ENCODE peak calls at places on chromosomes 11 and 22, in ten cellular contexts. One of them, this sample, is unnamed.

GRCh38 chr11:57235761-57236703 is 1.0 kb downstream of the APLNR start:
- DNase-seq in K562: no peak
- DNase-seq in IMR-90: no peak
- DNase-seq in lower leg skin: no peak
- DNase-seq in testis: no peak
- DNase-seq in NB4: no peak
- DNase-seq in Peyer's patch: no peak
- DNase-seq in GM12891: no peak
- DNase-seq in uterus: no peak
- DNase-seq in sigmoid colon: no peak
- DNase-seq in this sample: no peak

GRCh38 chr11:102680945-102681344 is 24.6 kb downstream of the MMP27 start:
- DNase-seq in Peyer's patch: no peak
- DNase-seq in NB4: peak; percentile 70
- DNase-seq in sigmoid colon: peak; percentile 82
- DNase-seq in lower leg skin: peak; percentile 60
- DNase-seq in IMR-90: no peak
- DNase-seq in uterus: peak; percentile 43
- DNase-seq in GM12891: no peak
- DNase-seq in testis: no peak
- DNase-seq in K562: no peak
- DNase-seq in this sample: no peak

GRCh38 chr22:39820266-39820665 is 73.3 kb downstream of the ENTHD1 start:
- DNase-seq in lower leg skin: no peak
- DNase-seq in K562: peak; percentile 52
- DNase-seq in Peyer's patch: no peak
- DNase-seq in NB4: no peak
- DNase-seq in testis: no peak
- DNase-seq in uterus: no peak
- DNase-seq in sigmoid colon: no peak
- DNase-seq in GM12891: no peak
- DNase-seq in IMR-90: peak; percentile 82
- DNase-seq in this sample: no peak

GRCh38 chr11:111320728-111321568 is 22.6 kb downstream of the POU2AF3 start:
- DNase-seq in K562: no peak
- DNase-seq in Peyer's patch: peak; percentile 60
- DNase-seq in IMR-90: no peak
- DNase-seq in sigmoid colon: no peak
- DNase-seq in GM12891: no peak
- DNase-seq in testis: no peak
- DNase-seq in uterus: no peak
- DNase-seq in lower leg skin: no peak
- DNase-seq in NB4: no peak
- DNase-seq in this sample: no peak

GRCh38 chr11:59216654-59217640 is 4.2 kb upstream of the MPEG1 start:
- DNase-seq in sigmoid colon: peak; percentile 79
- DNase-seq in Peyer's patch: peak; percentile 75
- DNase-seq in K562: no peak
- DNase-seq in testis: peak; percentile 32
- DNase-seq in uterus: peak; percentile 74
- DNase-seq in lower leg skin: peak; percentile 81
- DNase-seq in GM12891: no peak
- DNase-seq in IMR-90: peak; percentile 67
- DNase-seq in NB4: peak; percentile 62
- DNase-seq in this sample: no peak

GRCh38 chr11:111736191-111736590 is 30.0 kb downstream of the PPP2R1B start:
- DNase-seq in uterus: no peak
- DNase-seq in GM12891: no peak
- DNase-seq in NB4: no peak
- DNase-seq in K562: no peak
- DNase-seq in IMR-90: peak; percentile 80
- DNase-seq in sigmoid colon: no peak
- DNase-seq in lower leg skin: no peak
- DNase-seq in Peyer's patch: no peak
- DNase-seq in testis: no peak
- DNase-seq in this sample: no peak

GRCh38 chr22:28250036-28250695 is 331.1 kb upstream of the PITPNB start:
- DNase-seq in lower leg skin: no peak
- DNase-seq in NB4: no peak
- DNase-seq in Peyer's patch: no peak
- DNase-seq in IMR-90: no peak
- DNase-seq in K562: peak; percentile 14
- DNase-seq in uterus: no peak
- DNase-seq in testis: no peak
- DNase-seq in sigmoid colon: no peak
- DNase-seq in GM12891: no peak
- DNase-seq in this sample: no peak

GRCh38 chr11:8219257-8220021 is 44.2 kb downstream of the LMO1 start:
- DNase-seq in testis: peak; percentile 70
- DNase-seq in IMR-90: peak; percentile 55
- DNase-seq in K562: peak; percentile 63
- DNase-seq in NB4: peak; percentile 46
- DNase-seq in sigmoid colon: no peak
- DNase-seq in lower leg skin: no peak
- DNase-seq in uterus: no peak
- DNase-seq in Peyer's patch: peak; percentile 79
- DNase-seq in GM12891: peak; percentile 48
- DNase-seq in this sample: no peak

GRCh38 chr11:75789521-75789920 is 20.9 kb downstream of the DGAT2 start:
- DNase-seq in testis: no peak
- DNase-seq in NB4: no peak
- DNase-seq in IMR-90: no peak
- DNase-seq in Peyer's patch: no peak
- DNase-seq in sigmoid colon: no peak
- DNase-seq in lower leg skin: no peak
- DNase-seq in GM12891: no peak
- DNase-seq in K562: no peak
- DNase-seq in uterus: no peak
- DNase-seq in this sample: no peak

GRCh38 chr11:61482513-61482912 is 26.0 kb upstream of the LRRC10B start:
- DNase-seq in lower leg skin: no peak
- DNase-seq in NB4: peak; percentile 52
- DNase-seq in Peyer's patch: no peak
- DNase-seq in uterus: no peak
- DNase-seq in sigmoid colon: no peak
- DNase-seq in GM12891: no peak
- DNase-seq in K562: peak; percentile 66
- DNase-seq in testis: no peak
- DNase-seq in IMR-90: no peak
- DNase-seq in this sample: no peak

GRCh38 chr11:128848815-128849455 is 18.2 kb downstream of the KCNJ1 start:
- DNase-seq in testis: peak; percentile 80
- DNase-seq in sigmoid colon: no peak
- DNase-seq in uterus: no peak
- DNase-seq in NB4: peak; percentile 69
- DNase-seq in IMR-90: peak; percentile 12
- DNase-seq in Peyer's patch: peak; percentile 83
- DNase-seq in lower leg skin: no peak
- DNase-seq in K562: peak; percentile 58
- DNase-seq in GM12891: peak; percentile 57
- DNase-seq in this sample: no peak

GRCh38 chr11:125448136-125448535 is 47.9 kb downstream of the FEZ1 start:
- DNase-seq in uterus: no peak
- DNase-seq in IMR-90: peak; percentile 75
- DNase-seq in lower leg skin: no peak
- DNase-seq in testis: no peak
- DNase-seq in NB4: no peak
- DNase-seq in K562: no peak
- DNase-seq in GM12891: no peak
- DNase-seq in sigmoid colon: peak; percentile 52
- DNase-seq in Peyer's patch: no peak
- DNase-seq in this sample: no peak

GRCh38 chr11:102287963-102288744 is 29.1 kb upstream of the BIRC3 start:
- DNase-seq in uterus: peak; percentile 58
- DNase-seq in K562: peak; percentile 76
- DNase-seq in testis: peak; percentile 58
- DNase-seq in NB4: peak; percentile 77
- DNase-seq in GM12891: peak; percentile 49
- DNase-seq in lower leg skin: no peak
- DNase-seq in sigmoid colon: no peak
- DNase-seq in IMR-90: peak; percentile 82
- DNase-seq in Peyer's patch: no peak
- DNase-seq in this sample: peak; percentile 50

GRCh38 chr11:6611092-6612007 is 666 bp downstream of the TAF10 start:
- DNase-seq in sigmoid colon: peak; percentile 84
- DNase-seq in lower leg skin: no peak
- DNase-seq in uterus: peak; percentile 65
- DNase-seq in testis: peak; percentile 37
- DNase-seq in NB4: peak; percentile 50
- DNase-seq in GM12891: no peak
- DNase-seq in K562: peak; percentile 45
- DNase-seq in IMR-90: peak; percentile 21
- DNase-seq in Peyer's patch: peak; percentile 63
- DNase-seq in this sample: no peak

GRCh38 chr11:28976012-28976800 is 868.0 kb downstream of the METTL15 start:
- DNase-seq in GM12891: no peak
- DNase-seq in Peyer's patch: no peak
- DNase-seq in lower leg skin: no peak
- DNase-seq in sigmoid colon: no peak
- DNase-seq in uterus: no peak
- DNase-seq in IMR-90: no peak
- DNase-seq in NB4: no peak
- DNase-seq in testis: no peak
- DNase-seq in K562: no peak
- DNase-seq in this sample: no peak

DNA sequence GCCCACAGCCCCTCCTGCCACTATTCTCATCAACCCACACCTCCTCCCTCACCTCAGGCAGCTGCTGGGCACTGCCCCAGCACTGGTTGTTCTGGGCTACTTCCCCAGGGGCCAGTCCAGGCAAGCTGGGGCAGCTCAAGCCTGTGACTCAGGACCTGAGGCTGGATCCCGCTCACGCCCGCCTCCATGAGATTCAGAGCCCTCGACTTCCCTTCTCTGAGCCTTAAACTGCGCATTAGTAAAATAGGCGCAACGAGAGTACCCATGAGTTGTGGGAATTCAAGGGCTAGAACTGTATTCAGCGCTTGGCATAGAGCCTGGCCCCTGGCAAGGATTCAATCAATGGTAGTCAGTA is 833 bp upstream of the CD82 start:
- DNase-seq in K562: peak; percentile 58
- DNase-seq in IMR-90: peak; percentile 84
- DNase-seq in NB4: peak; percentile 72
- DNase-seq in lower leg skin: peak; percentile 87
- DNase-seq in uterus: no peak
- DNase-seq in testis: peak; percentile 74
- DNase-seq in GM12891: no peak
- DNase-seq in sigmoid colon: peak; percentile 94
- DNase-seq in Peyer's patch: peak; percentile 82
- DNase-seq in this sample: peak; percentile 92
- TF ChIP-seq POLR2A in K562: no peak
- TF ChIP-seq POLR2A in IMR-90: peak; percentile 52
- TF ChIP-seq POLR2A in NB4: no peak
- TF ChIP-seq POLR2A in lower leg skin: no peak
- TF ChIP-seq POLR2A in uterus: no peak
- TF ChIP-seq POLR2A in testis: no peak
- TF ChIP-seq POLR2A in GM12891: no peak
- TF ChIP-seq POLR2A in sigmoid colon: no peak
- TF ChIP-seq POLR2A in Peyer's patch: no peak
- TF ChIP-seq POLR2A in this sample: no peak

GRCh38 chr11:2681408-2682145 is 18.2 kb downstream of the KCNQ1OT1 start:
- DNase-seq in testis: peak; percentile 8
- DNase-seq in uterus: no peak
- DNase-seq in K562: peak; percentile 41
- DNase-seq in IMR-90: no peak
- DNase-seq in sigmoid colon: peak; percentile 13
- DNase-seq in GM12891: no peak
- DNase-seq in Peyer's patch: peak; percentile 30
- DNase-seq in NB4: peak; percentile 72
- DNase-seq in lower leg skin: no peak
- DNase-seq in this sample: no peak
- TF ChIP-seq POLR2A in testis: no peak
- TF ChIP-seq POLR2A in uterus: no peak
- TF ChIP-seq POLR2A in K562: no peak
- TF ChIP-seq POLR2A in IMR-90: no peak
- TF ChIP-seq POLR2A in sigmoid colon: no peak
- TF ChIP-seq POLR2A in GM12891: no peak
- TF ChIP-seq POLR2A in Peyer's patch: no peak
- TF ChIP-seq POLR2A in NB4: no peak
- TF ChIP-seq POLR2A in lower leg skin: no peak
- TF ChIP-seq POLR2A in this sample: no peak

GRCh38 chr22:36977947-36978660 is 41.1 kb downstream of the TST start:
- DNase-seq in Peyer's patch: peak; percentile 96
- DNase-seq in IMR-90: peak; percentile 76
- DNase-seq in lower leg skin: peak; percentile 87
- DNase-seq in testis: peak; percentile 95
- DNase-seq in NB4: peak; percentile 87
- DNase-seq in sigmoid colon: peak; percentile 96
- DNase-seq in GM12891: peak; percentile 91
- DNase-seq in uterus: peak; percentile 91
- DNase-seq in K562: peak; percentile 88
- DNase-seq in this sample: peak; percentile 89
- TF ChIP-seq POLR2A in Peyer's patch: peak; percentile 16
- TF ChIP-seq POLR2A in IMR-90: no peak
- TF ChIP-seq POLR2A in lower leg skin: no peak
- TF ChIP-seq POLR2A in testis: no peak
- TF ChIP-seq POLR2A in NB4: no peak
- TF ChIP-seq POLR2A in sigmoid colon: no peak
- TF ChIP-seq POLR2A in GM12891: no peak
- TF ChIP-seq POLR2A in uterus: no peak
- TF ChIP-seq POLR2A in K562: no peak
- TF ChIP-seq POLR2A in this sample: no peak

DNA sequence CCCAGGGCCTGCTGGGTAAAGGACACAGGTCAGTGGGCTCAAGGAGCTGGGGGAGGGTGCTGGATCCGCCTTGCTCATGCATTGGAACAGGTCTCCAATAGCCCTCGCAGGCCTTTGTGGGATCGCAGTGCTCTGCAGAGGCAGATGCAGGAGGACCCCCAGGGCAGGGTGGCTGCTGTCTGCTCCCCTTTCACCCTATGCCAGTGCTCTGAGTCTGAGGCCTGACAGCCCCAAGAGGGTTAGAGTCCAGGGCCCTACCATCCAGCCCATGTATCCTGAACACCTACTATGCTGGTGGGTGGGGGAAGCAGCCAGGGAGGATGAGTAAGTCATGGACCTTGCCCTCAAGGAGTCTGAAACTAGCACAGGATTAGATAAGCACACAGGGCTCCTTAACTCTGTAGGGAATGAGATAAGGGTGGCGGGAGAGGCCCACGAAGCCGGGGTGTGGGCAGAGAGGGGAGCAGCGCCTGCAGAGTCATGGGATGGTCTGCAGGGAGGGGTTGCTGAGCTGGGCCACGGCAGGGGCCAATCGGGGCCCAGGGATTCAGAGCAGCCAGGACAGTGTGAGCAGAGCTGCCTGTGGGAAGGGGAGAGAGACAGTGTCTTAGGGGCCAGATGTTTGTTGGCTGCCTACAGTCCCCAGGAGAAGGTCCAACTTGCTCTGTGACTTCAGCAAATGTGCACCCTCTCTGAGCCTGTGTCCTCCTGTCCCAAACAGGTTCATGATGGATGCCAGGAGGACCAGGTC is 10.5 kb upstream of the EHD1 start:
- DNase-seq in uterus: no peak
- DNase-seq in sigmoid colon: no peak
- DNase-seq in testis: no peak
- DNase-seq in lower leg skin: no peak
- DNase-seq in GM12891: no peak
- DNase-seq in K562: peak; percentile 98
- DNase-seq in Peyer's patch: peak; percentile 88
- DNase-seq in NB4: no peak
- DNase-seq in IMR-90: no peak
- DNase-seq in this sample: no peak
- TF ChIP-seq POLR2A in uterus: no peak
- TF ChIP-seq POLR2A in sigmoid colon: no peak
- TF ChIP-seq POLR2A in testis: no peak
- TF ChIP-seq POLR2A in lower leg skin: no peak
- TF ChIP-seq POLR2A in GM12891: no peak
- TF ChIP-seq POLR2A in K562: no peak
- TF ChIP-seq POLR2A in Peyer's patch: peak; percentile 89
- TF ChIP-seq POLR2A in NB4: no peak
- TF ChIP-seq POLR2A in IMR-90: no peak
- TF ChIP-seq POLR2A in this sample: no peak